ENCODE peak calls at places on chromosome 22, in ten cellular contexts. One of them, this sample, is unnamed.

GRCh38 chr22:26273011-26273675 is 103.9 kb downstream of the SEZ6L start:
- DNase-seq in tibial artery: no peak
- DNase-seq in GM10248: no peak
- DNase-seq in pancreas: no peak
- DNase-seq in gastrocnemius medialis: no peak
- DNase-seq in HL-60: no peak
- DNase-seq in activated CD8-positive, alpha-beta T cell treated with anti-CD3 and anti-CD28 coated beads for 36 hours: no peak
- DNase-seq in prostate gland: no peak
- DNase-seq in tibial nerve: no peak
- DNase-seq in fibroblast of mammary gland: no peak
- DNase-seq in this sample: no peak

GRCh38 chr22:22226448-22227187 is 18.0 kb upstream of the VPREB1 start:
- DNase-seq in tibial artery: no peak
- DNase-seq in pancreas: no peak
- DNase-seq in HL-60: no peak
- DNase-seq in gastrocnemius medialis: no peak
- DNase-seq in fibroblast of mammary gland: no peak
- DNase-seq in GM10248: no peak
- DNase-seq in activated CD8-positive, alpha-beta T cell treated with anti-CD3 and anti-CD28 coated beads for 36 hours: no peak
- DNase-seq in prostate gland: no peak
- DNase-seq in tibial nerve: no peak
- DNase-seq in this sample: no peak

GRCh38 chr22:50012201-50013181 is at the start of gene IL17REL:
- DNase-seq in prostate gland: no peak
- DNase-seq in tibial artery: no peak
- DNase-seq in HL-60: no peak
- DNase-seq in tibial nerve: no peak
- DNase-seq in pancreas: no peak
- DNase-seq in GM10248: no peak
- DNase-seq in activated CD8-positive, alpha-beta T cell treated with anti-CD3 and anti-CD28 coated beads for 36 hours: no peak
- DNase-seq in fibroblast of mammary gland: no peak
- DNase-seq in gastrocnemius medialis: no peak
- DNase-seq in this sample: no peak

GRCh38 chr22:21622624-21623401 is 7.0 kb downstream of the YDJC start:
- DNase-seq in tibial nerve: no peak
- DNase-seq in activated CD8-positive, alpha-beta T cell treated with anti-CD3 and anti-CD28 coated beads for 36 hours: no peak
- DNase-seq in gastrocnemius medialis: no peak
- DNase-seq in GM10248: no peak
- DNase-seq in prostate gland: no peak
- DNase-seq in pancreas: no peak
- DNase-seq in HL-60: no peak
- DNase-seq in fibroblast of mammary gland: no peak
- DNase-seq in tibial artery: no peak
- DNase-seq in this sample: no peak

GRCh38 chr22:49081926-49082325 is 745.7 kb downstream of the BRD1 start:
- DNase-seq in GM10248: no peak
- DNase-seq in tibial nerve: no peak
- DNase-seq in tibial artery: no peak
- DNase-seq in pancreas: no peak
- DNase-seq in activated CD8-positive, alpha-beta T cell treated with anti-CD3 and anti-CD28 coated beads for 36 hours: no peak
- DNase-seq in prostate gland: no peak
- DNase-seq in HL-60: no peak
- DNase-seq in gastrocnemius medialis: no peak
- DNase-seq in fibroblast of mammary gland: no peak
- DNase-seq in this sample: no peak

GRCh38 chr22:40216041-40216756 is 38.5 kb downstream of the TNRC6B start:
- DNase-seq in prostate gland: no peak
- DNase-seq in fibroblast of mammary gland: no peak
- DNase-seq in tibial nerve: no peak
- DNase-seq in activated CD8-positive, alpha-beta T cell treated with anti-CD3 and anti-CD28 coated beads for 36 hours: peak; percentile 63
- DNase-seq in HL-60: peak; percentile 26
- DNase-seq in pancreas: no peak
- DNase-seq in GM10248: peak; percentile 39
- DNase-seq in gastrocnemius medialis: no peak
- DNase-seq in tibial artery: no peak
- DNase-seq in this sample: no peak

GRCh38 chr22:41576877-41577276 is 12.8 kb downstream of the PMM1 start:
- DNase-seq in fibroblast of mammary gland: peak; percentile 55
- DNase-seq in gastrocnemius medialis: no peak
- DNase-seq in activated CD8-positive, alpha-beta T cell treated with anti-CD3 and anti-CD28 coated beads for 36 hours: peak; percentile 64
- DNase-seq in prostate gland: no peak
- DNase-seq in pancreas: peak; percentile 71
- DNase-seq in GM10248: peak; percentile 65
- DNase-seq in HL-60: peak; percentile 34
- DNase-seq in tibial nerve: no peak
- DNase-seq in tibial artery: peak; percentile 47
- DNase-seq in this sample: no peak

GRCh38 chr22:30361916-30362631 is 5.3 kb downstream of the CCDC157 start:
- DNase-seq in pancreas: no peak
- DNase-seq in activated CD8-positive, alpha-beta T cell treated with anti-CD3 and anti-CD28 coated beads for 36 hours: no peak
- DNase-seq in gastrocnemius medialis: no peak
- DNase-seq in tibial artery: no peak
- DNase-seq in GM10248: no peak
- DNase-seq in prostate gland: no peak
- DNase-seq in tibial nerve: no peak
- DNase-seq in HL-60: no peak
- DNase-seq in fibroblast of mammary gland: no peak
- DNase-seq in this sample: no peak

DNA sequence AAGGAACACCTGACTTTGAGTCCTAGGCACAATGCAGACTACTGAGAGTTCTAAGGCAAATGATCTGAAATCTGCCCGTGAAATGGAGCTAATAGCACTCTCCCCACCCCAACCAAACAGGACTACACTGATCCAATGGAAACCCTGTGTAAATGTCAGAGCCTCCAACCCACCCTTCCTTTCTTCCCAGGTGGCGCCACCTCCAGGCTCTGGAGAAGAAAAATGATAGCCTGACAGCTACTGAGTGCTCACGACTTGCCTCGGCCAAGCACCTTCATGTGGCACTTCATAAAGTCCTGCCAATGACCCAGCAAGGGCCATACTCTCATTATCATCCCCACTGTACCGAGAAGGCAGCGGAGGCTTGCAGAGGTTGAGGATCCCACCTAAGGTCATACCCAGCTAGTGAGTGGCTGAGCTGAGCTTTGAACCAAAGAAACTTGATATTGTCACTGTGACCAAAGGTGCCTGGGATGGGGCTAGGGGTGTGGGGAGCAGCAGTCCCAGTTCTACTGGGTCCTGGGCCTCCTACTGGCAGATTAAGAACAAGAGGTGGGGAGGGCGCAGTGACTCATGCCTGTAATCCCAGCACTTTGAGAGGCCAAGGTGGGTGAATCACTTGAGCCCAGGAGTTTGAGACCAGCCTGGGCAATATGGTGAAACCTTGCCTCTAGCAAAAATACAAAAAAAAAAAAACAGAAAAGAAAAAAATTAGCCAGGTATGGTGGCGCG is 20.5 kb downstream of the TST start:
- DNase-seq in GM10248: no peak
- DNase-seq in prostate gland: no peak
- DNase-seq in gastrocnemius medialis: no peak
- DNase-seq in activated CD8-positive, alpha-beta T cell treated with anti-CD3 and anti-CD28 coated beads for 36 hours: peak; percentile 19
- DNase-seq in HL-60: no peak
- DNase-seq in tibial nerve: no peak
- DNase-seq in tibial artery: no peak
- DNase-seq in fibroblast of mammary gland: peak; percentile 51
- DNase-seq in pancreas: no peak
- DNase-seq in this sample: no peak
- TF ChIP-seq CTCF in GM10248: peak; percentile 21
- TF ChIP-seq CTCF in prostate gland: no peak
- TF ChIP-seq CTCF in gastrocnemius medialis: no peak
- TF ChIP-seq CTCF in activated CD8-positive, alpha-beta T cell treated with anti-CD3 and anti-CD28 coated beads for 36 hours: no peak
- TF ChIP-seq CTCF in HL-60: no peak
- TF ChIP-seq CTCF in tibial nerve: no peak
- TF ChIP-seq CTCF in tibial artery: no peak
- TF ChIP-seq CTCF in fibroblast of mammary gland: peak; percentile 12
- TF ChIP-seq CTCF in pancreas: no peak
- TF ChIP-seq CTCF in this sample: no peak

GRCh38 chr22:47175151-47175760 is 412.8 kb downstream of the TBC1D22A start:
- DNase-seq in pancreas: peak; percentile 51
- DNase-seq in HL-60: no peak
- DNase-seq in tibial artery: peak; percentile 11
- DNase-seq in fibroblast of mammary gland: peak; percentile 49
- DNase-seq in activated CD8-positive, alpha-beta T cell treated with anti-CD3 and anti-CD28 coated beads for 36 hours: no peak
- DNase-seq in tibial nerve: peak; percentile 8
- DNase-seq in prostate gland: no peak
- DNase-seq in gastrocnemius medialis: no peak
- DNase-seq in GM10248: no peak
- DNase-seq in this sample: peak; percentile 6

GRCh38 chr22:47177334-47177815 is 414.9 kb downstream of the TBC1D22A start:
- DNase-seq in pancreas: no peak
- DNase-seq in GM10248: no peak
- DNase-seq in gastrocnemius medialis: no peak
- DNase-seq in tibial artery: peak; percentile 12
- DNase-seq in activated CD8-positive, alpha-beta T cell treated with anti-CD3 and anti-CD28 coated beads for 36 hours: no peak
- DNase-seq in prostate gland: no peak
- DNase-seq in tibial nerve: peak; percentile 8
- DNase-seq in HL-60: no peak
- DNase-seq in fibroblast of mammary gland: no peak
- DNase-seq in this sample: no peak

GRCh38 chr22:47175761-47176359 is 413.4 kb downstream of the TBC1D22A start:
- DNase-seq in HL-60: no peak
- DNase-seq in GM10248: no peak
- DNase-seq in gastrocnemius medialis: no peak
- DNase-seq in prostate gland: no peak
- DNase-seq in tibial nerve: peak; percentile 8
- DNase-seq in fibroblast of mammary gland: no peak
- DNase-seq in tibial artery: peak; percentile 12
- DNase-seq in pancreas: peak; percentile 25
- DNase-seq in activated CD8-positive, alpha-beta T cell treated with anti-CD3 and anti-CD28 coated beads for 36 hours: no peak
- DNase-seq in this sample: no peak

GRCh38 chr22:47178339-47178738 is 415.9 kb downstream of the TBC1D22A start:
- DNase-seq in HL-60: no peak
- DNase-seq in gastrocnemius medialis: no peak
- DNase-seq in tibial nerve: peak; percentile 2
- DNase-seq in prostate gland: no peak
- DNase-seq in fibroblast of mammary gland: no peak
- DNase-seq in pancreas: no peak
- DNase-seq in tibial artery: no peak
- DNase-seq in GM10248: no peak
- DNase-seq in activated CD8-positive, alpha-beta T cell treated with anti-CD3 and anti-CD28 coated beads for 36 hours: no peak
- DNase-seq in this sample: no peak

DNA sequence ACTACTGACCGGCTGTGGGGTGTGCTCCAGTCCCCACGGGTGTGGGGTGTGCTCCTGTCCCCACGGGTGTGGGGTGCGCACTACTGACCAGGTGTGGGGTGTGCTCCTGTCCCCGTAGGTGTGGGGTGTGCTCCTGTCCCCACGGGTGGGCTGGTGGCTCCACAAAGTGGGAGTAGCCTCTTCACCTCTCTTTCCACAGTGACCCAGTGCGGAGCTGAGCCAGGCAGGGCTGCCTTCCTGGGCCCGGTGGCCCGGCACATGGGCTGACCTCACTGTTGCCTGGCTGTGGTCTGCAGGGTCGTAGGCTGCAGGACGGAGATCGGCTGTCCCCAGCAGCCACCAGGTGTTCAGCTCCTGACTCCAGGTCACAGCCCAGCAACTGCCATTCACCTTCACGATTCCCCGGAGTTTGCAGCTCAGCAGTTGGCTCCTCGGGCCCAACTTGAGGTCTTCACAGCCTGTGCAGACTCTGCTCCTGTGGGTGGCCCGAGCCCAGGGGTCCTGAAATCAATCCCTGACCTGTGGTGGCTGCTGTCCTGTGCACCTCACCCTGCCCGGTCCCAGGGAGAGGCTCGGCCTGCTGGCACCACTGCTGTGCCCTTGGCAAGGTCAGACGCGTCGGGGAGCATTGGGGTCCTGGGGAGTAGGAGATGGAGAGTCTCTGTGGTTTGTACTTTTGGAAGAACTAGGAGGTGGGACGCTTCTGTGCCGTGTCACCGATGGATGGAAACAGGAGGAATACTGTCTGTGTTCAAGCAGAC is 414.3 kb downstream of the TBC1D22A start:
- DNase-seq in prostate gland: no peak
- DNase-seq in tibial nerve: peak; percentile 9
- DNase-seq in fibroblast of mammary gland: no peak
- DNase-seq in gastrocnemius medialis: no peak
- DNase-seq in pancreas: peak; percentile 53
- DNase-seq in tibial artery: peak; percentile 14
- DNase-seq in activated CD8-positive, alpha-beta T cell treated with anti-CD3 and anti-CD28 coated beads for 36 hours: no peak
- DNase-seq in HL-60: no peak
- DNase-seq in GM10248: no peak
- DNase-seq in this sample: no peak
- TF ChIP-seq CTCF in prostate gland: no peak
- TF ChIP-seq CTCF in tibial nerve: no peak
- TF ChIP-seq CTCF in fibroblast of mammary gland: no peak
- TF ChIP-seq CTCF in gastrocnemius medialis: no peak
- TF ChIP-seq CTCF in pancreas: no peak
- TF ChIP-seq CTCF in tibial artery: no peak
- TF ChIP-seq CTCF in activated CD8-positive, alpha-beta T cell treated with anti-CD3 and anti-CD28 coated beads for 36 hours: no peak
- TF ChIP-seq CTCF in HL-60: no peak
- TF ChIP-seq CTCF in GM10248: no peak
- TF ChIP-seq CTCF in this sample: no peak

DNA sequence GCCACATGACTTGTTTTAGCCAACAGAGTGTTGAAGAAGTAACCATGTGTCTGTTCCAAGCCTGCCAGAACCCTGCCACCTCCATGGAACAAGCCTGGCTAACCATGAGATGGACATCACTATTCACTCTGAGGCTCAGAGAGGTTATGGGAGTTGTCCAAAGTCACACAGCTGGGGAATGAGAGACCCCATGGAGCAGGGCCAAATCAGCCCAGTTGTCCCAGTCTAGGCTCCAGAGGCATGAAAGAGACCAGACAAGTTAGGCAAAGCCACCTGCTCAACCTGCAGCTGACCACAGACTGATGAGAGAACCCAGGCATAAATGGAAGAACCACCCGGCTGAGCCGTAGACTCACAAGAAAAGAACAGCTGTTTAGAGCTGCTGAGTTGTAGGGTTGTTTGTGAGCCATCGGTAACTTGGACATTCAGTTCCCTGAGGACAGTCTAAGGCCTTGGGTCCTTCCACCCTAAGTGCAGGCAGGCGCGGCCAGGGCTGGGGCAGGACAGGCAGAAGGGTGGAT is 74.7 kb upstream of the PHF21B start:
- DNase-seq in activated CD8-positive, alpha-beta T cell treated with anti-CD3 and anti-CD28 coated beads for 36 hours: no peak
- DNase-seq in GM10248: no peak
- DNase-seq in HL-60: no peak
- DNase-seq in pancreas: no peak
- DNase-seq in fibroblast of mammary gland: no peak
- DNase-seq in gastrocnemius medialis: no peak
- DNase-seq in tibial nerve: no peak
- DNase-seq in tibial artery: no peak
- DNase-seq in prostate gland: no peak
- DNase-seq in this sample: no peak
- TF ChIP-seq CTCF in activated CD8-positive, alpha-beta T cell treated with anti-CD3 and anti-CD28 coated beads for 36 hours: no peak
- TF ChIP-seq CTCF in GM10248: no peak
- TF ChIP-seq CTCF in HL-60: no peak
- TF ChIP-seq CTCF in pancreas: no peak
- TF ChIP-seq CTCF in fibroblast of mammary gland: no peak
- TF ChIP-seq CTCF in gastrocnemius medialis: no peak
- TF ChIP-seq CTCF in tibial nerve: no peak
- TF ChIP-seq CTCF in tibial artery: no peak
- TF ChIP-seq CTCF in prostate gland: no peak
- TF ChIP-seq CTCF in this sample: no peak

DNA sequence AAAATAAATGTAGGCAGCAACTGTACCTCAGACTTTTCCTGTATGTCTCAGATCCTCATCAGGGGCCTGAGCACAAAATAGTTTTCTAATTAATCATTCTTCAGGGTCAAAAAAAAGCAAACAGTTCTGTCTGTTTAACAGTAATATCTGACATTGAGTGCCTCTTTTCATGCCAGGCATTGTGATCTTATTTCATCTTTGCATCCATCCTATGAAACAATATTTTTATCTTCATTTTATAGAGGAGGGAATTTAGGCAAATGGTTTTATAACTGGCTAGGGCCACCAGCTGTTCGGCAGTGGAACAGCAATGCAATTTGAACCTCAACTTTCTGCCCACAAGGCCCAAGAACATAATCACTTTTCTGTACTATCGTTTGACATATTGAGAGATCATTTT is 145.6 kb downstream of the WNT7B start:
- DNase-seq in pancreas: no peak
- DNase-seq in prostate gland: no peak
- DNase-seq in fibroblast of mammary gland: peak; percentile 28
- DNase-seq in HL-60: no peak
- DNase-seq in GM10248: no peak
- DNase-seq in gastrocnemius medialis: no peak
- DNase-seq in activated CD8-positive, alpha-beta T cell treated with anti-CD3 and anti-CD28 coated beads for 36 hours: no peak
- DNase-seq in tibial artery: no peak
- DNase-seq in tibial nerve: no peak
- DNase-seq in this sample: no peak
- TF ChIP-seq CTCF in pancreas: no peak
- TF ChIP-seq CTCF in prostate gland: no peak
- TF ChIP-seq CTCF in fibroblast of mammary gland: peak; percentile 67
- TF ChIP-seq CTCF in HL-60: no peak
- TF ChIP-seq CTCF in GM10248: peak; percentile 47
- TF ChIP-seq CTCF in gastrocnemius medialis: no peak
- TF ChIP-seq CTCF in activated CD8-positive, alpha-beta T cell treated with anti-CD3 and anti-CD28 coated beads for 36 hours: no peak
- TF ChIP-seq CTCF in tibial artery: no peak
- TF ChIP-seq CTCF in tibial nerve: no peak
- TF ChIP-seq CTCF in this sample: peak; percentile 51